ENCODE peak calls at places on chromosomes 5 and 9, in five cellular contexts. G is heart left ventricle, R is spleen, Q is body of pancreas, E is endodermal cell. H is an unnamed sample.

GRCh38 chr5:149544199-149544472 is 7.1 kb downstream of the CSNK1A1 start:
- DNase-seq in G (no peak), R (no peak), Q (no peak), E (no peak), H (no peak)

GRCh38 chr9:133460405-133461175 is 812 bp downstream of the CACFD1 start:
- DNase-seq in G (peak; percentile 49), R (no peak), Q (peak; percentile 92), E (peak; percentile 88), H (peak; percentile 73)

GRCh38 chr5:172766287-172767104 is 4.5 kb downstream of the DUSP1 start:
- DNase-seq in G (peak; percentile 88), R (no peak), Q (peak; percentile 89), E (peak; percentile 60), H (peak; percentile 94)

GRCh38 chr5:106699198-106699597 is 971.5 kb downstream of the EFNA5 start:
- DNase-seq in G (no peak), R (no peak), Q (no peak), E (peak; percentile 87), H (no peak)

GRCh38 chr9:104851521-104851920 is 76.4 kb downstream of the ABCA1 start:
- DNase-seq in G (no peak), R (no peak), Q (no peak), E (no peak), H (no peak)

GRCh38 chr5:38531518-38531917 is 24.9 kb downstream of the LIFR start:
- DNase-seq in G (no peak), R (no peak), Q (no peak), E (no peak), H (no peak)

GRCh38 chr5:19987594-19988345 is at the start of gene CDH18:
- DNase-seq in G (peak; percentile 37), R (peak; percentile 58), Q (peak; percentile 62), E (peak; percentile 92), H (no peak)

GRCh38 chr5:103519550-103519949 is 43.0 kb downstream of the NUDT12 start:
- DNase-seq in G (no peak), R (no peak), Q (no peak), E (peak; percentile 67), H (no peak)

GRCh38 chr9:111752455-111752854 is 42.3 kb downstream of the SHOC1 start:
- DNase-seq in G (no peak), R (no peak), Q (no peak), E (no peak), H (no peak)

GRCh38 chr5:82365744-82366228 is 87.6 kb upstream of the RPS23 start:
- DNase-seq in G (no peak), R (no peak), Q (no peak), E (no peak), H (no peak)

GRCh38 chr5:56183507-56183906 is 49.6 kb downstream of the ANKRD55 start:
- DNase-seq in G (no peak), R (no peak), Q (no peak), E (no peak), H (no peak)

GRCh38 chr5:124477002-124477546 is 269.4 kb downstream of the ZNF608 start:
- DNase-seq in G (no peak), R (no peak), Q (no peak), E (no peak), H (no peak)

GRCh38 chr5:119418782-119419101 is 33.6 kb upstream of the HSD17B4 start:
- DNase-seq in G (no peak), R (no peak), Q (peak; percentile 23), E (no peak), H (no peak)

GRCh38 chr9:93200449-93200742 is 16.5 kb downstream of the WNK2 start:
- DNase-seq in G (peak; percentile 32), R (no peak), Q (no peak), E (no peak), H (peak; percentile 48)

GRCh38 chr5:61280205-61280604 is 51.9 kb upstream of the ZSWIM6 start:
- DNase-seq in G (no peak), R (no peak), Q (peak; percentile 64), E (no peak), H (no peak)

GRCh38 chr9:14912849-14913248 is 2.6 kb upstream of the FREM1 start:
- DNase-seq in G (no peak), R (no peak), Q (no peak), E (no peak), H (no peak)

GRCh38 chr5:177390363-177391300 is 6.4 kb downstream of the SLC34A1 start:
- DNase-seq in G (peak; percentile 69), R (peak; percentile 93), Q (peak; percentile 89), E (peak; percentile 96), H (peak; percentile 85)

GRCh38 chr5:132674671-132675506 is 1.1 kb downstream of the IL4 start:
- DNase-seq in G (no peak), R (no peak), Q (peak; percentile 50), E (peak; percentile 38), H (no peak)

GRCh38 chr5:38607930-38608545 is 51.6 kb upstream of the LIFR start:
- DNase-seq in G (no peak), R (no peak), Q (peak; percentile 63), E (no peak), H (no peak)

GRCh38 chr9:84849049-84849448 is 179.5 kb downstream of the NTRK2 start:
- DNase-seq in G (no peak), R (no peak), Q (no peak), E (no peak), H (no peak)

GRCh38 chr9:134993416-134993815 is 75.7 kb upstream of the FCN1 start:
- DNase-seq in G (no peak), R (peak; percentile 44), Q (no peak), E (no peak), H (peak; percentile 42)

GRCh38 chr5:143496928-143497327 is 93.4 kb upstream of the NR3C1 start:
- DNase-seq in G (no peak), R (no peak), Q (no peak), E (no peak), H (no peak)

GRCh38 chr9:79256691-79257213 is 315.0 kb upstream of the TLE4 start:
- DNase-seq in G (no peak), R (no peak), Q (peak; percentile 15), E (no peak), H (no peak)

GRCh38 chr5:154503698-154504039 is 25.6 kb upstream of the HAND1 start:
- DNase-seq in G (no peak), R (no peak), Q (no peak), E (no peak), H (no peak)

GRCh38 chr9:127079741-127080140 is 42.7 kb downstream of the ANGPTL2 start:
- DNase-seq in G (no peak), R (no peak), Q (no peak), E (no peak), H (no peak)

GRCh38 chr5:10702040-10702629 is 58.9 kb downstream of the DAP start:
- DNase-seq in G (no peak), R (no peak), Q (peak; percentile 84), E (no peak), H (peak; percentile 66)
- H3K27ac ChIP-seq in G (peak overlapping the region; percentile 9), R (no peak overlapping the region), Q (peak overlapping the region; percentile 83), E (no peak overlapping the region), H (peak overlapping the region; percentile 11)

GRCh38 chr5:147303976-147304375 is 69.2 kb downstream of the STK32A start:
- DNase-seq in G (no peak), R (no peak), Q (no peak), E (no peak), H (peak; percentile 53)

GRCh38 chr5:147303251-147303650 is 68.4 kb downstream of the STK32A start:
- DNase-seq in G (no peak), R (no peak), Q (no peak), E (no peak), H (no peak)

GRCh38 chr5:147306351-147306750 is 71.5 kb downstream of the STK32A start:
- DNase-seq in G (no peak), R (no peak), Q (no peak), E (no peak), H (no peak)

GRCh38 chr5:147307170-147307569 is 72.3 kb downstream of the STK32A start:
- DNase-seq in G (no peak), R (no peak), Q (no peak), E (no peak), H (no peak)

DNA sequence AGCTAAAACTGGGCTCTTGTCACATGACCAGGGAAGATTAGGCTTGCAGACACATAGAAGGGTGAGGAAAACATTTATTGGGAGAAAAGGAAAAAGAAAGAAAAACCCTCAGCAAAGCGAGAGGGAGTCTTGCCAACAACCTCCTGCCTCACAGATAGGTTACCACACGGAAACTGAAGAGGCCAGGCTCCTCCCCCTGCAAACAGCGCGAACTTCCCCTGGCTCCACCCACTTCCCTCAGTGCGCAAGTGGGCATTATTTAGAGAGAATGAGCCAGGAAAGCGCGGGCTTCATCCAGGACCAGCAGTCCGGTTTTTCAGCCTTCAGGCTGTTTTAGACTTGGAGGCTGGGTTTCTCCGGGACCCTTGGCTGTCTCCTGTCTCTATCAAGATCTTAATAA is 70.3 kb downstream of the STK32A start:
- DNase-seq in G (no peak), R (no peak), Q (no peak), E (no peak), H (no peak)
- H3K4me1 ChIP-seq in G (no peaks in the 10 kb centered on the region), R (no peaks in the 10 kb centered on the region), Q (no peaks in the 10 kb centered on the region), E (no peaks in the 10 kb centered on the region), H (peaks cover 9% of the 10 kb centered on the region)

GRCh38 chr9:109315480-109315879 is 5.4 kb downstream of the EPB41L4B start:
- DNase-seq in G (no peak), R (no peak), Q (no peak), E (no peak), H (no peak)
- H3K27me3 ChIP-seq in G (peaks cover 36% of the 10 kb centered on the region), R (peaks cover 62% of the 10 kb centered on the region), Q (no peaks in the 10 kb centered on the region), E (peaks cover 22% of the 10 kb centered on the region), H (no peaks in the 10 kb centered on the region)

DNA sequence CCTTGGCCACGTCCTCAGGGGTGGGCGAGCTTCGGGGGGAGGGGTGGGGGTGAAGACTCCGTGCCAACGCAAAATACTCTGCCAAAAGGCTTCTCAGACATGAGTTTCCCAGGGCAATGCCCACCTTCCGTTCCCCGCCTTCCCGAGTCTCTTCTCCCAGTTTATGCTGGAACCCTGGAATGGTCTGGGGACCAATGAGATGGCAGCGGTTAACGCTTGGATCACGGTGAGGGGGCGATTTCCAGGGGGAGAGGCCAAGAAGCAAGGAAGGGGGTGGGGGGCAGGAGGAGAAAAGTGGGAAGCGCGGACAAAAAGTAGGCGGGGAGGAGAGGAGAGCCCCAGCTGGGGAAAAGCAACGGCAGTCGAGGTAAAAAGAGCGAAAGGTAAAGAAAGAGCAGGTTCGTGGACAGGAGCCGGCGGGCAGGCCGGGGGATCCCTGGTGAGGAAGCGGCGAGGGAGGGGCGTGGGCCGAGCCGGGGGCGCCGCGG is 593 bp upstream of the SNCAIP start:
- DNase-seq in G (peak; percentile 24), R (no peak), Q (no peak), E (peak; percentile 76), H (peak; percentile 46)
- H3K27ac ChIP-seq in G (no peak overlapping the region), R (peak overlapping the region; percentile 77), Q (no peak overlapping the region), E (no peak overlapping the region), H (peak overlapping the region; percentile 34)

H was measured in aorta.